ENCODE peak calls at places on chromosomes 1 and 21, in seven cellular contexts. Z is HL-60, V is HCEC 1CT, Y is B cell, P is mucosa of gallbladder, A is NCI-H1092, T is GM03348. L is an unnamed sample.

GRCh38 chr1:91550961-91551360 is 50.3 kb downstream of the CDC7 start:
- DNase-seq in Z (no peak), V (no peak), Y (no peak), P (no peak), A (no peak), T (no peak), L (no peak)

GRCh38 chr1:32984090-32984828 is 19.6 kb upstream of the RNF19B start:
- DNase-seq in Z (no peak), V (peak), Y (no peak), P (no peak), A (no peak), T (peak), L (no peak)

GRCh38 chr21:45994086-45994661 is 12.6 kb downstream of the COL6A1 start:
- DNase-seq in Z (no peak), V (no peak), Y (no peak), P (no peak), A (no peak), T (peak), L (peak)

GRCh38 chr1:1627842-1628655 is 3.9 kb upstream of the MMP23B start:
- DNase-seq in Z (no peak), V (no peak), Y (no peak), P (peak), A (no peak), T (no peak), L (no peak)

GRCh38 chr21:45923146-45923545 is 58.4 kb upstream of the COL6A1 start:
- DNase-seq in Z (no peak), V (peak), Y (no peak), P (peak), A (no peak), T (peak), L (peak)

GRCh38 chr1:28088168-28088961 is at the start of gene EYA3:
- DNase-seq in Z (peak), V (peak), Y (peak), P (peak), A (peak), T (peak), L (peak)

GRCh38 chr1:232462200-232462599 is 167.7 kb downstream of the SIPA1L2 start:
- DNase-seq in Z (no peak), V (no peak), Y (no peak), P (no peak), A (no peak), T (no peak), L (no peak)

GRCh38 chr1:8540266-8540926 is 222.5 kb downstream of the SLC45A1 start:
- DNase-seq in Z (no peak), V (peak), Y (no peak), P (no peak), A (no peak), T (peak), L (no peak)

GRCh38 chr1:201501812-201502510 is 5.0 kb downstream of the CSRP1 start:
- DNase-seq in Z (no peak), V (no peak), Y (no peak), P (peak), A (peak), T (no peak), L (no peak)

L was measured in coronary artery.